ENCODE peak calls at places on chromosomes 1 and 21, in eight cellular contexts. G, U, N, W, D, A, P and M are unnamed samples.
A peak's percentile ranks its signal among the peaks of the same experiment; 100 is the strongest.

GRCh38 chr21:45306832-45307571 is 19.3 kb upstream of the POFUT2 start:
- DNase-seq in G (no peak), U (peak; percentile 72), N (no peak), W (peak; percentile 73), D (peak; percentile 96), A (no peak), P (no peak), M (peak; percentile 21)

GRCh38 chr1:159908255-159908905 is 8.4 kb upstream of the CFAP45 start:
- DNase-seq in G (no peak), U (no peak), N (no peak), W (no peak), D (no peak), A (no peak), P (no peak), M (no peak)

GRCh38 chr1:161119017-161119378 is 1.1 kb downstream of the NIT1 start:
- DNase-seq in G (peak; percentile 30), U (no peak), N (no peak), W (no peak), D (peak; percentile 25), A (no peak), P (no peak), M (no peak)

GRCh38 chr1:224106568-224107281 is 7.2 kb upstream of the FBXO28 start:
- DNase-seq in G (peak; percentile 75), U (no peak), N (no peak), W (peak; percentile 72), D (peak; percentile 60), A (peak; percentile 73), P (no peak), M (no peak)

GRCh38 chr1:19512545-19512944 is 27.2 kb upstream of the CAPZB start:
- DNase-seq in G (peak; percentile 27), U (no peak), N (no peak), W (peak; percentile 37), D (peak; percentile 48), A (no peak), P (no peak), M (no peak)

GRCh38 chr1:37484325-37485051 is 10.1 kb downstream of the ZC3H12A start:
- DNase-seq in G (no peak), U (no peak), N (no peak), W (no peak), D (no peak), A (no peak), P (no peak), M (no peak)

GRCh38 chr1:44030606-44031050 is 634 bp downstream of the SLC6A9 start:
- DNase-seq in G (peak; percentile 75), U (no peak), N (peak; percentile 40), W (peak; percentile 70), D (peak; percentile 35), A (peak; percentile 66), P (no peak), M (no peak)

GRCh38 chr1:166164995-166165660 is 1.7 kb downstream of the FAM78B start:
- DNase-seq in G (peak; percentile 73), U (peak; percentile 51), N (peak; percentile 66), W (peak; percentile 23), D (peak; percentile 50), A (peak; percentile 51), P (no peak), M (peak; percentile 17)

GRCh38 chr1:157189986-157190982 is 52.1 kb upstream of the ETV3 start:
- DNase-seq in G (peak; percentile 20), U (no peak), N (no peak), W (no peak), D (no peak), A (no peak), P (no peak), M (no peak)

GRCh38 chr1:82907313-82907712 is 1091.6 kb downstream of the TTLL7 start:
- DNase-seq in G (no peak), U (no peak), N (no peak), W (no peak), D (peak; percentile 51), A (no peak), P (no peak), M (no peak)

GRCh38 chr1:221937155-221937953 is 195.5 kb upstream of the DUSP10 start:
- DNase-seq in G (no peak), U (no peak), N (no peak), W (no peak), D (no peak), A (no peak), P (no peak), M (no peak)

GRCh38 chr1:155910621-155911121 is 478 bp downstream of the RIT1 start:
- DNase-seq in G (peak; percentile 66), U (no peak), N (peak; percentile 41), W (peak; percentile 59), D (peak; percentile 42), A (peak; percentile 40), P (no peak), M (peak; percentile 48)

GRCh38 chr1:20719261-20719660 is 1.5 kb upstream of the KIF17 start:
- DNase-seq in G (no peak), U (peak; percentile 34), N (no peak), W (no peak), D (no peak), A (no peak), P (no peak), M (no peak)

GRCh38 chr1:200129480-200129879 is 102.0 kb downstream of the NR5A2 start:
- DNase-seq in G (no peak), U (no peak), N (no peak), W (no peak), D (no peak), A (peak; percentile 37), P (no peak), M (no peak)

GRCh38 chr1:175877939-175878730 is 134.7 kb upstream of the TNR start:
- DNase-seq in G (no peak), U (no peak), N (no peak), W (no peak), D (no peak), A (no peak), P (no peak), M (peak; percentile 88)

GRCh38 chr1:248007778-248008177 is 5.7 kb upstream of the OR2L5 start:
- DNase-seq in G (no peak), U (no peak), N (no peak), W (no peak), D (no peak), A (no peak), P (no peak), M (no peak)

GRCh38 chr1:8939362-8939995 is 6.2 kb upstream of the CA6 start:
- DNase-seq in G (no peak), U (no peak), N (no peak), W (peak; percentile 75), D (no peak), A (no peak), P (no peak), M (no peak)

GRCh38 chr1:225042263-225042662 is 112.8 kb downstream of the DNAH14 start:
- DNase-seq in G (no peak), U (no peak), N (no peak), W (no peak), D (no peak), A (no peak), P (no peak), M (no peak)

GRCh38 chr1:168583571-168583970 is 7.2 kb downstream of the XCL1 start:
- DNase-seq in G (no peak), U (no peak), N (no peak), W (no peak), D (no peak), A (no peak), P (no peak), M (no peak)

GRCh38 chr1:96845464-96845863 is 123.9 kb downstream of the PTBP2 start:
- DNase-seq in G (peak; percentile 58), U (no peak), N (no peak), W (peak; percentile 35), D (no peak), A (peak; percentile 49), P (no peak), M (no peak)

GRCh38 chr1:226946285-226946684 is 6.2 kb downstream of the COQ8A start:
- DNase-seq in G (no peak), U (no peak), N (no peak), W (no peak), D (no peak), A (no peak), P (no peak), M (no peak)

GRCh38 chr1:192609110-192610079 is 26.6 kb upstream of the RGS13 start:
- DNase-seq in G (no peak), U (peak; percentile 83), N (no peak), W (no peak), D (no peak), A (peak; percentile 76), P (no peak), M (no peak)

GRCh38 chr1:161834967-161835366 is 68.8 kb downstream of the ATF6 start:
- DNase-seq in G (no peak), U (no peak), N (no peak), W (peak; percentile 13), D (no peak), A (no peak), P (no peak), M (no peak)

GRCh38 chr1:245753807-245754206 is 599.0 kb downstream of the KIF26B start:
- DNase-seq in G (no peak), U (no peak), N (no peak), W (no peak), D (no peak), A (no peak), P (no peak), M (no peak)

GRCh38 chr1:172845371-172845770 is 186.5 kb downstream of the FASLG start:
- DNase-seq in G (no peak), U (no peak), N (no peak), W (no peak), D (peak; percentile 51), A (peak; percentile 41), P (peak; percentile 19), M (no peak)

GRCh38 chr21:36015096-36015495 is 45.2 kb downstream of the SETD4 start:
- DNase-seq in G (no peak), U (no peak), N (no peak), W (no peak), D (no peak), A (no peak), P (no peak), M (no peak)

GRCh38 chr21:20971296-20971921 is 26.8 kb upstream of the NCAM2 start:
- DNase-seq in G (peak; percentile 80), U (no peak), N (peak; percentile 41), W (peak; percentile 81), D (peak; percentile 69), A (peak; percentile 19), P (no peak), M (peak; percentile 62)

GRCh38 chr1:44029260-44029910 is 1.9 kb downstream of the SLC6A9 start:
- DNase-seq in G (peak; percentile 86), U (no peak), N (peak; percentile 67), W (no peak), D (no peak), A (peak; percentile 69), P (no peak), M (no peak)

GRCh38 chr1:204451352-204452124 is 39.9 kb upstream of the PPP1R15B start:
- DNase-seq in G (no peak), U (no peak), N (no peak), W (no peak), D (no peak), A (no peak), P (no peak), M (no peak)